ENCODE peak calls at places on chromosomes 4 and X, in four cellular contexts. D is DND-41, H is foreskin fibroblast, F is PC-9. O is an unnamed sample.

GRCh38 chr4:134687646-134688628 is 486.3 kb upstream of the PABPC4L start:
- DNase-seq in F (no peak), H (no peak), D (no peak), O (no peak)

GRCh38 chrX:105307762-105308161 is 87.3 kb upstream of the TEX13A start:
- DNase-seq in F (peak), D (no peak), H (peak), O (no peak)

GRCh38 chr4:119597377-119597776 is 31.2 kb downstream of the PDE5A start:
- DNase-seq in D (no peak), H (no peak), F (no peak), O (no peak)

GRCh38 chrX:38879631-38880220 is 78.5 kb downstream of the MID1IP1 start:
- DNase-seq in H (no peak), F (no peak), D (peak), O (peak)

GRCh38 chr4:45147866-45148265 is 421.5 kb upstream of the GNPDA2 start:
- DNase-seq in F (no peak), D (no peak), H (no peak), O (no peak)

GRCh38 chr4:110196871-110197420 is 1.5 kb downstream of the ELOVL6 start:
- DNase-seq in H (no peak), F (no peak), D (peak), O (no peak)

GRCh38 chr4:3686746-3687145 is 79.4 kb upstream of the ADRA2C start:
- DNase-seq in D (no peak), F (no peak), H (no peak), O (no peak)

GRCh38 chr4:83328486-83328885 is 6.2 kb downstream of the HPSE start:
- DNase-seq in F (no peak), H (no peak), D (no peak), O (no peak)

GRCh38 chr4:102717448-102718092 is 43.2 kb downstream of the MANBA start:
- DNase-seq in D (no peak), H (no peak), F (no peak), O (peak)

GRCh38 chr4:185265942-185266341 is 56.5 kb downstream of the SNX25 start:
- DNase-seq in D (no peak), F (no peak), H (peak), O (no peak)

GRCh38 chr4:136505020-136505419 is 1027.3 kb downstream of the PCDH18 start:
- DNase-seq in F (peak), H (no peak), D (no peak), O (no peak)

GRCh38 chrX:150581093-150581775 is 12.8 kb downstream of the MTM1 start:
- DNase-seq in F (peak), H (peak), D (no peak), O (no peak)

GRCh38 chr4:16360694-16361262 is 134.5 kb upstream of the TAPT1 start:
- DNase-seq in F (no peak), H (no peak), D (no peak), O (no peak)

GRCh38 chr4:76386566-76387305 is 34.2 kb downstream of the CCDC158 start:
- DNase-seq in H (no peak), F (no peak), D (no peak), O (no peak)

GRCh38 chr4:6873792-6874461 is 35.7 kb upstream of the TBC1D14 start:
- DNase-seq in H (no peak), D (peak), F (no peak), O (peak)

GRCh38 chr4:47213971-47214370 is 182.6 kb downstream of the GABRB1 start:
- DNase-seq in D (no peak), H (peak), F (peak), O (peak)

GRCh38 chr4:125168531-125168930 is 146.2 kb upstream of the FAT4 start:
- DNase-seq in D (no peak), F (no peak), H (peak), O (no peak)

GRCh38 chr4:7021930-7022658 is 21.1 kb upstream of the TADA2B start:
- DNase-seq in D (no peak), H (peak), F (peak), O (no peak)

GRCh38 chr4:170672571-170672970 is 582.8 kb upstream of the AADAT start:
- DNase-seq in H (no peak), F (no peak), D (no peak), O (no peak)

GRCh38 chr4:121077496-121077895 is 5.2 kb upstream of the NDNF start:
- DNase-seq in D (no peak), F (no peak), H (no peak), O (no peak)

GRCh38 chr4:136441629-136442282 is 1090.5 kb downstream of the PCDH18 start:
- DNase-seq in D (no peak), H (no peak), F (no peak), O (no peak)

GRCh38 chr4:100421356-100421978 is 96.4 kb downstream of the EMCN start:
- DNase-seq in D (no peak), H (peak), F (no peak), O (no peak)
- TF ChIP-seq CTCF in D (peak), H (peak), F (peak), O (no peak)

DNA sequence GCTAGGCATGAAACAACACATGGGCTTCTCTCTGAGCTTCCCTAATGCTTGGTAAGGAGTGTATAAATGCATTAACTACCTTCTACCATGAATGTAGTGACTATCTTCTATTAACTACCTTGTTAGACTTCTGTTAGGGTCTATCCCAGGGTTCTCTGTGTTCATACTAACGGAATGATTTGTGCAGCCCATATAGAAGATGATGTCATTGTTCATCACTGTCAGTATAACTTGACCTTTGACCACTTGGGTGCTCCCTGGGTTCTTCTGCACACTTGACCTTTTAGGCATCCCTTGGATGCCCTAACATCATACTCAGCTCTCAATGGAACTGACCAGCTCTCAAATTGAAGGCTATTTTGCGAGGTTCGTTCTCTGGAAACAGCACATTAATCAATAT is 30.8 kb upstream of the CT47C1 start:
- DNase-seq in H (no peak), D (no peak), F (no peak), O (no peak)
- TF ChIP-seq CTCF in H (no peak), D (no peak), F (no peak), O (no peak)

DNA sequence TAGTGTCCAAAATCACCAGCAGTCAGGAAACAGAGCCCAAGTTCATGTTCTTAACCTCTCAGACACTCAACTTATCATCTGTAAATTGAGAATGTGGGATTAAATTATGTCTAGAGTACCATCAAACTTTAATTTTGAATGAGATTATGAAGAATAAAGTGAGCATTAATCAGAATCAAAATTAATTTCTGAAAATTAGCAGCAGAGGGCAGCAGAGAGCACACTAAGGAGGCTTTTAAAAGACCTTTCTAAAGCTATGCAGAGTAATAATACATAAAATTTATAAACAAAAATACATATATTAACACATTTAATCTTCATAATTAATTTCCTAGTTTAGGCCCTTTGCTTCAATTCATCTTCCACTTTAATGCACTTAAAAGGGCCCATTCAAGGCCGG is 7.1 kb downstream of the TASL start:
- DNase-seq in D (no peak), F (no peak), H (peak), O (peak)
- TF ChIP-seq CTCF in D (peak), F (peak), H (peak), O (peak)

GRCh38 chr4:52863324-52863723 is 1.2 kb downstream of the RASL11B start:
- DNase-seq in F (no peak), D (no peak), H (no peak), O (no peak)

GRCh38 chr4:52861171-52861873 is 795 bp upstream of the RASL11B start:
- DNase-seq in D (no peak), F (no peak), H (no peak), O (no peak)

GRCh38 chr4:52864816-52865215 is 2.7 kb downstream of the RASL11B start:
- DNase-seq in F (no peak), H (no peak), D (no peak), O (no peak)

GRCh38 chr4:52862605-52863236 is 604 bp downstream of the RASL11B start:
- DNase-seq in D (no peak), F (no peak), H (no peak), O (no peak)

GRCh38 chr4:52861879-52862604 is at the start of gene RASL11B:
- DNase-seq in H (peak), D (no peak), F (no peak), O (peak)
- TF ChIP-seq CTCF in H (no peak), D (no peak), F (no peak), O (no peak)

GRCh38 chr4:175252642-175253041 is 334.5 kb downstream of the ADAM29 start:
- DNase-seq in D (no peak), H (no peak), F (no peak), O (no peak)
- TF ChIP-seq CTCF in D (no peak), H (no peak), F (no peak), O (no peak)

DNA sequence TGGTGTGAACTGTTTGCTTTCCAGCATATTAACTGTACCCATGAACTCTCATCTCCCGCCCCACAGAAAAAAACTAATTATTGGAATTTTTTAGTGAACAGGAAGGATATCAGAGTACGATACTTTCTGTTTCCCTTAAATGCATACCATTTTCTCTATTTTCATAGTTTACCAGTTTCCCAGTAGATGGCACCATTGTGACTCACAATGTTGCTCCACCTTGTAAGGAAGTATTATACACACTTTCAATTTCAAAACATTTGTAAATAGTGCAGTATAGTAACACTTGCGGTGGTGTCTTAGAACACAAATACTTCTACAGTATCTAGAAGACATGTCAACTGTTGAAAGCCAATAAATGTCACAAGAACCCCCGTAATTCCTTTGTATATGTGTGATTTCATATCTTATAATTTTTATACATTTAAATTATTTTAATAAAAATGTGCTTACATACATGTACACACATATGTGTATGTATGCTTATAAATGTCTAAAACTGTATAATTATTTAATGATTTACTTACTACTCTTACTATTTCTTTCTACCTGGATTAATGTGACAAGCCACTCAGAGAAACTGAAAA is 167.3 kb downstream of the SLIT2 start:
- DNase-seq in D (peak), H (peak), F (peak), O (no peak)
- TF ChIP-seq CTCF in D (peak), H (peak), F (peak), O (peak)

GRCh38 chr4:91114386-91114785 is 987.2 kb downstream of the CCSER1 start:
- DNase-seq in H (no peak), F (no peak), D (no peak), O (no peak)

GRCh38 chr4:91108751-91109150 is 981.6 kb downstream of the CCSER1 start:
- DNase-seq in F (no peak), H (no peak), D (no peak), O (no peak)

GRCh38 chr4:91111556-91111955 is 984.4 kb downstream of the CCSER1 start:
- DNase-seq in F (no peak), H (no peak), D (no peak), O (no peak)

GRCh38 chr4:91116861-91117260 is 989.7 kb downstream of the CCSER1 start:
- DNase-seq in D (no peak), F (no peak), H (no peak), O (no peak)

GRCh38 chr4:91113130-91113706 is 986.0 kb downstream of the CCSER1 start:
- DNase-seq in D (no peak), H (no peak), F (no peak), O (no peak)
- TF ChIP-seq CTCF in D (peak), H (peak), F (peak), O (peak)